ENCODE peak calls at places on chromosomes 1 and 21, in four cellular contexts. Q is tibial artery, L is lung, F is thoracic aorta. D is an unnamed sample.

GRCh38 chr1:151825811-151826660 is 5.6 kb downstream of the RORC start:
- DNase-seq in Q (no peak), F (no peak), L (no peak), D (no peak)

GRCh38 chr21:41458121-41458520 is 32.1 kb downstream of the MX1 start:
- DNase-seq in F (no peak), L (no peak), Q (no peak), D (no peak)

GRCh38 chr21:31130821-31131220 is 92.5 kb upstream of the KRTAP19-8 start:
- DNase-seq in F (no peak), Q (no peak), L (no peak), D (no peak)

GRCh38 chr1:44777547-44777946 is 2.2 kb downstream of the RPS8 start:
- DNase-seq in Q (no peak), L (no peak), F (no peak), D (no peak)

GRCh38 chr21:46411691-46412090 is 47.0 kb upstream of the DIP2A start:
- DNase-seq in F (no peak), L (no peak), Q (no peak), D (no peak)

GRCh38 chr1:95206514-95206913 is 27.5 kb upstream of the RWDD3 start:
- DNase-seq in L (no peak), Q (no peak), F (no peak), D (no peak)

GRCh38 chr1:69191280-69191679 is 376.4 kb upstream of the LRRC7 start:
- DNase-seq in F (no peak), L (no peak), Q (no peak), D (no peak)

GRCh38 chr1:235632538-235633219 is 16.9 kb downstream of the GNG4 start:
- DNase-seq in L (no peak), Q (peak; percentile 2), F (no peak), D (no peak)

GRCh38 chr1:90175490-90176157 is 180.7 kb downstream of the ZNF326 start:
- DNase-seq in F (no peak), Q (no peak), L (no peak), D (no peak)

GRCh38 chr1:37394574-37395464 is 79.6 kb upstream of the ZC3H12A start:
- DNase-seq in L (no peak), Q (no peak), F (no peak), D (no peak)

GRCh38 chr1:68571499-68571898 is 74.6 kb upstream of the DEPDC1 start:
- DNase-seq in L (no peak), F (no peak), Q (no peak), D (no peak)

GRCh38 chr1:61967750-61968149 is 225.5 kb downstream of the PATJ start:
- DNase-seq in F (no peak), L (no peak), Q (no peak), D (no peak)

GRCh38 chr1:84506002-84506728 is at the start of the genes GNG5 and SPATA1:
- DNase-seq in L (peak; percentile 99), Q (peak; percentile 99), F (peak; percentile 95), D (peak; percentile 97)

GRCh38 chr1:158537609-158538008 is 16.6 kb downstream of the OR6Y1 start:
- DNase-seq in L (no peak), F (no peak), Q (no peak), D (no peak)

GRCh38 chr1:150544204-150544603 is 5.0 kb upstream of the ADAMTSL4 start:
- DNase-seq in L (no peak), F (no peak), Q (no peak), D (no peak)

GRCh38 chr1:55043011-55043410 is 3.7 kb downstream of the PCSK9 start:
- DNase-seq in F (no peak), Q (no peak), L (no peak), D (no peak)

GRCh38 chr1:8746554-8746953 is 70.9 kb downstream of the RERE start:
- DNase-seq in F (no peak), L (no peak), Q (no peak), D (no peak)

GRCh38 chr1:232192781-232193450 is 437.0 kb downstream of the SIPA1L2 start:
- DNase-seq in F (no peak), Q (no peak), L (no peak), D (no peak)

GRCh38 chr1:8104278-8105236 is 78.4 kb upstream of the ERRFI1 start:
- DNase-seq in Q (no peak), L (no peak), F (no peak), D (no peak)

GRCh38 chr1:22572778-22573177 is 9.5 kb downstream of the EPHA8 start:
- DNase-seq in L (no peak), Q (no peak), F (no peak), D (no peak)

GRCh38 chr1:91026320-91026719 is 4.5 kb upstream of the ZNF644 start:
- DNase-seq in F (no peak), Q (no peak), L (no peak), D (no peak)

GRCh38 chr1:244393604-244394176 is 58.0 kb downstream of the ADSS2 start:
- DNase-seq in L (no peak), F (no peak), Q (no peak), D (no peak)

GRCh38 chr1:23356451-23356850 is 12.4 kb upstream of the HNRNPR start:
- DNase-seq in F (no peak), L (no peak), Q (no peak), D (no peak)

GRCh38 chr1:93576346-93576745 is 105.3 kb downstream of the BCAR3 start:
- DNase-seq in Q (no peak), L (no peak), F (no peak), D (no peak)

GRCh38 chr1:162136760-162137537 is 67.5 kb downstream of the NOS1AP start:
- DNase-seq in F (no peak), Q (no peak), L (no peak), D (no peak)

GRCh38 chr1:43930949-43931275 is 2.7 kb upstream of the ARTN start:
- DNase-seq in F (no peak), L (no peak), Q (no peak), D (no peak)

GRCh38 chr1:87560137-87560536 is 231.5 kb downstream of the LMO4 start:
- DNase-seq in Q (no peak), L (no peak), F (no peak), D (no peak)

GRCh38 chr1:174204697-174205308 is 45.5 kb downstream of the RABGAP1L start:
- DNase-seq in Q (no peak), F (no peak), L (no peak), D (no peak)

GRCh38 chr1:227947678-227948492 is at the start of gene WNT9A:
- DNase-seq in Q (peak; percentile 64), F (no peak), L (no peak), D (peak; percentile 39)

GRCh38 chr1:103256490-103256889 is 148.2 kb upstream of the COL11A1 start:
- DNase-seq in L (no peak), F (no peak), Q (no peak), D (no peak)

GRCh38 chr21:33688343-33688742 is 46.0 kb downstream of the ITSN1 start:
- DNase-seq in F (no peak), Q (no peak), L (no peak), D (no peak)

GRCh38 chr1:34441661-34442060 is 265.0 kb downstream of the C1orf94 start:
- DNase-seq in Q (no peak), L (no peak), F (no peak), D (no peak)

GRCh38 chr1:53073899-53074311 is 11.9 kb downstream of the PODN start:
- DNase-seq in L (no peak), F (no peak), Q (peak; percentile 64), D (no peak)

GRCh38 chr1:18938707-18939070 is 17.8 kb downstream of the IFFO2 start:
- DNase-seq in L (no peak), Q (no peak), F (no peak), D (no peak)

GRCh38 chr1:7648761-7649384 is 122.2 kb upstream of the VAMP3 start:
- DNase-seq in Q (no peak), L (peak; percentile 90), F (no peak), D (no peak)

GRCh38 chr1:224067621-224068457 is 46.1 kb upstream of the FBXO28 start:
- DNase-seq in L (no peak), F (no peak), Q (no peak), D (no peak)

GRCh38 chr21:29105218-29105617 is 25.2 kb upstream of the MAP3K7CL start:
- DNase-seq in F (no peak), L (no peak), Q (no peak), D (no peak)

GRCh38 chr1:212118167-212118871 is 82.8 kb downstream of the DTL start:
- DNase-seq in F (no peak), Q (no peak), L (peak; percentile 38), D (no peak)

GRCh38 chr1:59879556-59879955 is 47.0 kb downstream of the CYP2J2 start:
- DNase-seq in Q (no peak), F (no peak), L (peak; percentile 77), D (peak; percentile 60)

GRCh38 chr1:155596864-155597263 is 13.2 kb upstream of the MSTO1 start:
- DNase-seq in Q (no peak), L (no peak), F (no peak), D (no peak)

DNA sequence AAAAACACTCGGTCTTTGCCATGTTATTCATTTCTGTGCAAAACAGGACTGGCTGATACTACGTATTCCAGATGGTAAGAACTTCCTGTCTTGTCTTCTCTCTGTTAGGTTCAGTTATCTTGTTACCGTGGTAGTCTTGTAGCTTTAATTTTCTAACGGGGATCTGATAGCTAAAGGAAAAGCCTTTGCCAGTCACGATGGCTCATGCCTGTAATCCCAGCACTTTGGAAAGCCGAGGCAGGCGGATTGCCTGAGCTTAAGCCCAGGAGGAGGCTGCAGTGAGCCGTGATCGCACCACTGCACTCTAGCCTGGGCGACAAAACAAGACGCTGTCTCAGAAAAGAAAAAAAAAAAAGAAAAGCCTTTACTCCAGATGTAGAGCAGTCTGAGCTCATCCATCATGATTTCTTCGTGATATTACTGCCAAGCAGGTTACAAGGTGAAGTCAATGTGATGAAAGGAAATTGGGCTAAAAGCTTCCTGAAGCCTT is 11.1 kb upstream of the MSTO1 start:
- DNase-seq in L (no peak), F (no peak), Q (no peak), D (no peak)
- TF ChIP-seq CTCF in L (no peak), F (no peak), Q (no peak), D (no peak)

GRCh38 chr1:176878750-176879536 is 285.6 kb downstream of the ASTN1 start:
- DNase-seq in L (no peak), Q (no peak), F (no peak), D (no peak)
- TF ChIP-seq CTCF in L (no peak), Q (no peak), F (no peak), D (peak; percentile 50)

GRCh38 chr1:31122779-31123178 is 57.3 kb upstream of the PUM1 start:
- DNase-seq in Q (no peak), F (no peak), L (no peak), D (no peak)
- TF ChIP-seq CTCF in Q (no peak), F (no peak), L (no peak), D (no peak)

DNA sequence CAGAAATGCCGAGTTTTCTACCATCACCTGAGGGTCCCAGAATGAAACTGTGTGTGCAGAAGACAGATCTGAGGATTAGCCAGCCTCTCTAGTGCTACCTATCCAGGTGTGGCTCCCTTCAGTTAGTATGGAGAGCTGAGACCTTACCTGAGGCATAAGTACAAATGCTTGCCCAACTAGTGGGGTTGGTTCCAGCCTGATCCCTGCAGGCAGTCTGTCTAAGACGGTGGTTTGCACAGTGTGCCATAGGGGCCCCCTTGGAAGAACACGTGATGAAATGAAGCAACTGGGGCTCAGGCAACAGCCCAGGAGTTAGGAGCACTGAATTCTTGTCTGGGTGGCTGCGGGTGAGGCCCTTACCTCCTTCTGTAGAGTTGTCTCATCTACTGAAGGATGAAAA is 15.6 kb downstream of the S100A7A start:
- DNase-seq in L (peak; percentile 15), F (no peak), Q (no peak), D (no peak)
- TF ChIP-seq CTCF in L (no peak), F (no peak), Q (no peak), D (no peak)

GRCh38 chr1:5992034-5992813 is at the start of gene NPHP4:
- DNase-seq in F (peak; percentile 98), L (peak; percentile 100), Q (peak; percentile 100), D (peak; percentile 100)
- TF ChIP-seq CTCF in F (no peak), L (no peak), Q (no peak), D (peak; percentile 16)

D was measured in progenitor cell of endocrine pancreas.